ENCODE peak calls at places on chromosomes 5 and 9, in four cellular contexts. U is colonic mucosa, G is nephron progenitor cell, T is OCI-LY7. V is an unnamed sample.

GRCh38 chr9:4832786-4833579 is 40.2 kb downstream of the RCL1 start:
- DNase-seq in T (no peak), U (no peak), G (no peak), V (no peak)

GRCh38 chr5:509632-510185 is 14.5 kb downstream of the SLC9A3 start:
- DNase-seq in T (no peak), G (no peak), U (no peak), V (no peak)

GRCh38 chr9:87678650-87679355 is 47.1 kb upstream of the CTSL start:
- DNase-seq in T (peak; percentile 51), U (peak; percentile 66), G (peak; percentile 71), V (peak; percentile 58)

GRCh38 chr5:174900176-174900692 is 175.9 kb downstream of the MSX2 start:
- DNase-seq in T (no peak), G (no peak), U (no peak), V (no peak)

GRCh38 chr5:143309661-143310431 is 93.6 kb downstream of the NR3C1 start:
- DNase-seq in U (no peak), T (no peak), G (no peak), V (no peak)

GRCh38 chr5:76813982-76814562 is 4.8 kb upstream of the F2RL1 start:
- DNase-seq in U (no peak), G (no peak), T (no peak), V (no peak)

GRCh38 chr9:81461196-81461595 is 228.2 kb downstream of the TLE1 start:
- DNase-seq in U (no peak), G (no peak), T (no peak), V (no peak)

GRCh38 chr5:76337949-76338589 is 65.0 kb upstream of the IQGAP2 start:
- DNase-seq in G (peak; percentile 31), U (peak; percentile 77), T (peak; percentile 74), V (peak; percentile 61)

GRCh38 chr5:1736065-1736464 is 63.6 kb downstream of the MRPL36 start:
- DNase-seq in T (no peak), G (no peak), U (no peak), V (no peak)

GRCh38 chr5:171432581-171433351 is 13.3 kb downstream of the FGF18 start:
- DNase-seq in G (peak; percentile 71), U (no peak), T (no peak), V (no peak)

GRCh38 chr5:127671218-127671617 is 22.3 kb downstream of the CTXN3 start:
- DNase-seq in G (no peak), U (no peak), T (no peak), V (no peak)

GRCh38 chr5:130166839-130167490 is 262.7 kb downstream of the CHSY3 start:
- DNase-seq in T (no peak), U (no peak), G (no peak), V (no peak)

GRCh38 chr9:107883496-107884120 is 394.0 kb upstream of the KLF4 start:
- DNase-seq in U (no peak), T (no peak), G (no peak), V (peak; percentile 37)

GRCh38 chr5:59660737-59661136 is 232.8 kb downstream of the PDE4D start:
- DNase-seq in U (no peak), T (peak; percentile 33), G (no peak), V (peak; percentile 28)

GRCh38 chr5:171444582-171444981 is 25.1 kb downstream of the FGF18 start:
- DNase-seq in T (no peak), G (no peak), U (no peak), V (no peak)

GRCh38 chr5:77851229-77852067 is 75.3 kb upstream of the TBCA start:
- DNase-seq in T (no peak), U (no peak), G (peak; percentile 61), V (peak; percentile 72)

GRCh38 chr9:78874056-78874455 is 577.1 kb downstream of the PSAT1 start:
- DNase-seq in U (no peak), G (no peak), T (no peak), V (no peak)

DNA sequence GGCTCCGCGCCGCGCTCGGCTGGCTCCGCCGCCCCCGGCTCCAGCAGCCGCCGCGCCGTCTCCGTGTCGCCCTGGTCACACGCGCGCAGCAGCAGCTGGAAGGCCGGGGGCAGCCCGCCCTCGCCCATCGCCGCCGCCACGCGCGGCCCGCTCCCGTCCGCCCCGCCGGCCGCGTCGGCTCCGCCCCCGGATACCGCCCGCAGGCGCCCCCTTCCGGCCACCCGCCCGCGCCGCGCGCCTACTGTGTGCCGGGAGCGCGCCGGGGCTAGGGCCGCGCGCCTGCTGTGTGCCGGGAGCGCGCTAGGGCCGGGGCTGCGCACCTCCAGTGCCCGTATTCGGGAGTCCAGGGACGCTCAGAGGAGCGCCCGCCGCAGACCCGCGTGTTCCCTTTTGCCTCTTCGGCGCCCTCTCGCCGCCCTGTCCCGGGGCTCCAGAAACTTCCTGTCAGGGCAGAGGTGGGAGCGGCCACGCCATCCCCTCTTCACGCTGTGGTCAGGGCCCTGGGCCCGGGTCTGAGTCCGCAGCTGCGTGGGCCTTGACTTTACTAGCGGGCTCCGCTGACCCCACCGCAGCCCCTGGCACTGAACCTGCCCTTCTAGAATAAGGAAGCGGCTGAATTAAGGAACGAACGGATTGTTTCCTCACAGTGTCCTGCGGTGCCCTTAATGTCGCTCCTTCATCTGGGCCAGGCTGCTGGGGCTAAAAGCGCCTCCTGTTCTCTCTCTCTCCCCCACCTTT is at the start of gene ANKS6:
- DNase-seq in T (peak; percentile 82), U (peak; percentile 88), G (peak; percentile 96), V (peak; percentile 94)
- TF ChIP-seq CTCF in T (peak; percentile 44), U (peak; percentile 24), G (no peak), V (peak; percentile 76)

DNA sequence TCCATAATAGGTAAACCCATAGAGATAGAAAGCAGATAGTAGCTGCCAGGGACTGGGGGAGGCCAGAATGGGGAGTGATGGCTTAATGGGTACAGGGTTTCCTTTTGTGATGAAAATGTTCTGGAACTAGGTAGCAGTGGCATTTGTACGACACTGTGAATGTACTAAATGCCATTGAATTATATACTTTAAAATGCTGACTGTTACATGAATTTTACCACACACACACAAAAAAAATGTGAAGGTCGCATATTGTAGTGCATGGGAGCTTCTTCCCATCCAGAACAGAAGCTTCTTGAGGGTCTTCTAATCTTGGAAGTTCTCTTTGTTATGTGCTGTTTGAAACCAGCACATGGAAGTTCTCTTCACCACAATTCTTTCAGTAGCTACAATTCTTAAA is 19.9 kb upstream of the ANP32B start:
- DNase-seq in T (no peak), U (no peak), G (no peak), V (no peak)
- TF ChIP-seq CTCF in T (no peak), U (no peak), G (no peak), V (no peak)

DNA sequence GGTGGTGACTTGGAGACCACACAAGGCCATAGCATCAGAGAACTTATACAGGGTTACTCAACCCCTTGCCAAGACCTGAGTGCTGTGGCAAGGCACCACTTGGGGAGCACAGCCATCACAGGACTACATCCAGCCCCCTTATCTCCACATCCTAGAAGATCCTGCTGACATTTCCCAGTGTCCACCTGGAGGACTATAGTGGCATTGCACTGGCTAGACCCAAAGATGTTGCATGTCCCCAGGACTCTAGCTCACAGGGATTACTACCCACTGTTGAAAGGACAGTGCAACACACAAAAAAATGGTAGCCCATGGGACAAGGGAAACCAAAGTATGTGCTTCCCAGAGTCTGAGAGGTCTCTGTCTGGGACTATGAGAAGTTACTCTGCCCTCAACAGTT is 411.1 kb upstream of the NUDT12 start:
- DNase-seq in G (no peak), T (no peak), U (no peak), V (no peak)
- TF ChIP-seq CTCF in G (no peak), T (no peak), U (no peak), V (no peak)

GRCh38 chr9:134562146-134562753 is 79.4 kb upstream of the COL5A1 start:
- DNase-seq in U (no peak), G (no peak), T (no peak), V (no peak)
- TF ChIP-seq CTCF in U (no peak), G (no peak), T (no peak), V (no peak)

GRCh38 chr5:33968133-33969005 is 16.1 kb downstream of the SLC45A2 start:
- DNase-seq in T (no peak), U (no peak), G (no peak), V (no peak)

GRCh38 chr5:33973271-33973670 is 11.2 kb downstream of the SLC45A2 start:
- DNase-seq in T (no peak), G (no peak), U (no peak), V (peak; percentile 49)

GRCh38 chr5:33964132-33964531 is 20.4 kb downstream of the SLC45A2 start:
- DNase-seq in G (no peak), T (no peak), U (no peak), V (peak; percentile 22)

DNA sequence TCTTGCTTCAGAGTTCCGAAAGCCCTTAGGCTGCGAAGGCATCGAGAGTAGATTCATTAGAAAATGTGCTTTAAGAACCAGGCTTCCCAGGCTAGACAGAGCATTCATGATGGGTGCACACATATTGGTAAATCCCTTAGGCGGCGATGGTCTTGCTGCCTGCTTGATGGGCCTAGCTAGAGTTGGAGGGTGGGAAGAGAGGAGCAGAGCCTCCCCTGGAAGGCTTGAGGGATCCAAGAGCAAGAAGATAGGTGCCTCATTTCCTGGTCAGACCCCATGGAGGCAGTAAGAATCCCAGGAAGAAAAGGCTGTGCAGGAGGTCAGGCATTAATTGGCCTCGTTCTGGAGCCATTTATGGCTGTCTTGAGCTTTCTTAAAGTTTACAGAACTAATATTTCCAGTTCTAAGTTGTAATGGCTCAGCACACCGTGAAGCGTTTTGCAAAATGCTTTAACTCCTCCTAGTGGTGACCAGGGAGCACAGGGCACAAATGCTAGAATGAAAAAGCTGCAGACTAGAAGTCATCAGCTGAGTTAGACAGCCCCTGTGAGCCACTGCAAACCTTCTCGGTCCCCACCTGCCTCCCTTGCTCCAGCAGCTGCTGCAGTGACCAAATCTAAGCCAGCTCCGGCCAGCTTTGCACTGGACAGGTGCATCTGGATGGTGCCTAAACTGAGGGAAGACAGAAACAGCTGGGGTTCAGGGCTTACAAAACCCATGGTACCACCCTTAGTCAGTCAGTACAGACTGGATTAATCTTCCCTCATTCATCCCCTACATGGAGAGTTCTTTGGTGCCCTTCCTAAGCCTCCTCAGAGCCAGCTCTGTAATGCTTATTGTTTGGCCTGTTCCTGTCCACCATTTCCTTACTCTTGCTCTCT is 14.7 kb downstream of the SLC45A2 start:
- DNase-seq in T (peak; percentile 17), G (peak; percentile 24), U (no peak), V (peak; percentile 72)
- TF ChIP-seq CTCF in T (peak; percentile 66), G (peak; percentile 66), U (peak; percentile 51), V (peak; percentile 75)

GRCh38 chr5:102869230-102869629 is 114.1 kb downstream of the PAM start:
- DNase-seq in G (no peak), U (no peak), T (no peak), V (no peak)
- TF ChIP-seq CTCF in G (no peak), U (no peak), T (no peak), V (no peak)

GRCh38 chr9:100489836-100490235 is 16.9 kb downstream of the TMEFF1 start:
- DNase-seq in T (no peak), G (no peak), U (no peak), V (no peak)

GRCh38 chr9:100488171-100488570 is 15.2 kb downstream of the TMEFF1 start:
- DNase-seq in G (no peak), T (no peak), U (no peak), V (no peak)

GRCh38 chr9:100498592-100498991 is 25.6 kb downstream of the TMEFF1 start:
- DNase-seq in T (no peak), G (no peak), U (no peak), V (no peak)

GRCh38 chr9:100492952-100493351 is 20.0 kb downstream of the TMEFF1 start:
- DNase-seq in T (peak; percentile 33), U (no peak), G (no peak), V (no peak)
- TF ChIP-seq CTCF in T (peak; percentile 56), U (no peak), G (no peak), V (peak; percentile 8)